ENCODE peak calls at places on chromosomes 16 and 17, in five cellular contexts. One of them, this sample, is unnamed. For H3K9me3, the result is how much of the 10 kb centered on the place peaks cover.

GRCh38 chr16:30122621-30123160 is 329 bp downstream of the MAPK3 start:
- DNase-seq in stomach: no peak
- DNase-seq in HepG2: no peak
- DNase-seq in uterus: no peak
- DNase-seq in endodermal cell: no peak
- DNase-seq in this sample: no peak

GRCh38 chr17:4499431-4500187 is 928 bp downstream of the SPNS2 start:
- DNase-seq in stomach: no peak
- DNase-seq in HepG2: no peak
- DNase-seq in uterus: no peak
- DNase-seq in endodermal cell: peak
- DNase-seq in this sample: no peak

GRCh38 chr17:73436966-73437365 is 125.2 kb upstream of the CDC42EP4 start:
- DNase-seq in stomach: no peak
- DNase-seq in HepG2: no peak
- DNase-seq in uterus: no peak
- DNase-seq in endodermal cell: no peak
- DNase-seq in this sample: no peak

GRCh38 chr16:11535494-11535893 is 51.2 kb downstream of the LITAF start:
- DNase-seq in stomach: no peak
- DNase-seq in HepG2: peak
- DNase-seq in uterus: no peak
- DNase-seq in endodermal cell: no peak
- DNase-seq in this sample: no peak

GRCh38 chr16:52964290-52964689 is 88.4 kb downstream of the CHD9NB start:
- DNase-seq in stomach: no peak
- DNase-seq in HepG2: no peak
- DNase-seq in uterus: no peak
- DNase-seq in endodermal cell: no peak
- DNase-seq in this sample: no peak

GRCh38 chr16:50368410-50369132 is at the start of gene BRD7:
- DNase-seq in stomach: peak
- DNase-seq in HepG2: peak
- DNase-seq in uterus: peak
- DNase-seq in endodermal cell: peak
- DNase-seq in this sample: no peak

GRCh38 chr17:73396429-73397277 is 84.9 kb upstream of the CDC42EP4 start:
- DNase-seq in stomach: no peak
- DNase-seq in HepG2: peak
- DNase-seq in uterus: no peak
- DNase-seq in endodermal cell: no peak
- DNase-seq in this sample: no peak

GRCh38 chr17:56160395-56160889 is 7.2 kb downstream of the ANKFN1 start:
- DNase-seq in stomach: no peak
- DNase-seq in HepG2: no peak
- DNase-seq in uterus: no peak
- DNase-seq in endodermal cell: no peak
- DNase-seq in this sample: no peak

GRCh38 chr17:49597928-49598655 is 22.4 kb downstream of the NXPH3 start:
- DNase-seq in stomach: no peak
- DNase-seq in HepG2: peak
- DNase-seq in uterus: no peak
- DNase-seq in endodermal cell: no peak
- DNase-seq in this sample: no peak

GRCh38 chr16:892536-893255 is 78.1 kb downstream of the LMF1 start:
- DNase-seq in stomach: no peak
- DNase-seq in HepG2: no peak
- DNase-seq in uterus: no peak
- DNase-seq in endodermal cell: peak
- DNase-seq in this sample: no peak

GRCh38 chr17:53628011-53628410 is 194.7 kb upstream of the KIF2B start:
- DNase-seq in stomach: no peak
- DNase-seq in HepG2: no peak
- DNase-seq in uterus: no peak
- DNase-seq in endodermal cell: no peak
- DNase-seq in this sample: no peak

GRCh38 chr17:40268141-40268712 is 19.5 kb upstream of the CDC6 start:
- DNase-seq in stomach: no peak
- DNase-seq in HepG2: peak
- DNase-seq in uterus: no peak
- DNase-seq in endodermal cell: no peak
- DNase-seq in this sample: no peak

GRCh38 chr16:66365588-66365987 is 903 bp upstream of the CDH5 start:
- DNase-seq in stomach: no peak
- DNase-seq in HepG2: no peak
- DNase-seq in uterus: peak
- DNase-seq in endodermal cell: peak
- DNase-seq in this sample: no peak

GRCh38 chr17:50844117-50844700 is 8.8 kb downstream of the WFIKKN2 start:
- DNase-seq in stomach: no peak
- DNase-seq in HepG2: peak
- DNase-seq in uterus: no peak
- DNase-seq in endodermal cell: peak
- DNase-seq in this sample: no peak

GRCh38 chr16:79286646-79287423 is 313.7 kb downstream of the MAF start:
- DNase-seq in stomach: peak
- DNase-seq in HepG2: no peak
- DNase-seq in uterus: peak
- DNase-seq in endodermal cell: peak
- DNase-seq in this sample: peak

GRCh38 chr16:13961099-13961811 is 41.3 kb downstream of the ERCC4 start:
- DNase-seq in stomach: no peak
- DNase-seq in HepG2: peak
- DNase-seq in uterus: no peak
- DNase-seq in endodermal cell: no peak
- DNase-seq in this sample: no peak

GRCh38 chr17:69672924-69673323 is 258.4 kb downstream of the MAP2K6 start:
- DNase-seq in stomach: no peak
- DNase-seq in HepG2: no peak
- DNase-seq in uterus: no peak
- DNase-seq in endodermal cell: no peak
- DNase-seq in this sample: no peak

GRCh38 chr17:37726248-37726647 is 18.6 kb downstream of the HNF1B start:
- DNase-seq in stomach: no peak
- DNase-seq in HepG2: no peak
- DNase-seq in uterus: no peak
- DNase-seq in endodermal cell: no peak
- DNase-seq in this sample: no peak

GRCh38 chr17:17940451-17940911 is 31.7 kb downstream of the TOM1L2 start:
- DNase-seq in stomach: no peak
- DNase-seq in HepG2: no peak
- DNase-seq in uterus: no peak
- DNase-seq in endodermal cell: no peak
- DNase-seq in this sample: no peak

GRCh38 chr17:16148596-16148995 is 66.7 kb downstream of the NCOR1 start:
- DNase-seq in stomach: no peak
- DNase-seq in HepG2: no peak
- DNase-seq in uterus: no peak
- DNase-seq in endodermal cell: no peak
- DNase-seq in this sample: no peak
- H3K9me3 ChIP-seq in stomach: under half
- H3K9me3 ChIP-seq in HepG2: under half
- H3K9me3 ChIP-seq in uterus: under half
- H3K9me3 ChIP-seq in endodermal cell: under half
- H3K9me3 ChIP-seq in this sample: under half

GRCh38 chr17:35217107-35217506 is 22.9 kb upstream of the SLC35G3 start:
- DNase-seq in stomach: no peak
- DNase-seq in HepG2: no peak
- DNase-seq in uterus: no peak
- DNase-seq in endodermal cell: no peak
- DNase-seq in this sample: no peak
- H3K9me3 ChIP-seq in stomach: under half
- H3K9me3 ChIP-seq in HepG2: under half
- H3K9me3 ChIP-seq in uterus: under half
- H3K9me3 ChIP-seq in endodermal cell: under half
- H3K9me3 ChIP-seq in this sample: under half

DNA sequence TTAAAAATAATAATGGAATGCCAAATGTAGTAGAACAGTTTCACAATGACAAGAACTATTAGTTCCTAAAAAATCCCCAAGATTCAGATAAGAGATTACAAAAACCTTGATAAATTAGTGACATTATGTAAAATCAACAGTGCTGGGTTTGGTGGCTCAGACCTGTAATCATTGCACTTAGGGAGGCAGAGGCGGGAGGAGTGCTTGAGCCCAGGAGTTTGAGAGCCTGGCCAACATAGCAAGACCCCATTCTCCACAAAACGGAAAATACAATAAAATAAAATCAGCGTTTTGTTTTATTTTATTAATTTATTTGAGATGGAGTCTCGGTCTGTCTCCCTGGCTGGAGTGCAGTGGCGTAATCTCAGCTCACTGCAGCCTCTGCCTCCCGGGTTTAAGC is 4.1 kb downstream of the CARD14 start:
- DNase-seq in stomach: no peak
- DNase-seq in HepG2: no peak
- DNase-seq in uterus: no peak
- DNase-seq in endodermal cell: no peak
- DNase-seq in this sample: no peak
- H3K9me3 ChIP-seq in stomach: under half
- H3K9me3 ChIP-seq in HepG2: under half
- H3K9me3 ChIP-seq in uterus: under half
- H3K9me3 ChIP-seq in endodermal cell: under half
- H3K9me3 ChIP-seq in this sample: under half

DNA sequence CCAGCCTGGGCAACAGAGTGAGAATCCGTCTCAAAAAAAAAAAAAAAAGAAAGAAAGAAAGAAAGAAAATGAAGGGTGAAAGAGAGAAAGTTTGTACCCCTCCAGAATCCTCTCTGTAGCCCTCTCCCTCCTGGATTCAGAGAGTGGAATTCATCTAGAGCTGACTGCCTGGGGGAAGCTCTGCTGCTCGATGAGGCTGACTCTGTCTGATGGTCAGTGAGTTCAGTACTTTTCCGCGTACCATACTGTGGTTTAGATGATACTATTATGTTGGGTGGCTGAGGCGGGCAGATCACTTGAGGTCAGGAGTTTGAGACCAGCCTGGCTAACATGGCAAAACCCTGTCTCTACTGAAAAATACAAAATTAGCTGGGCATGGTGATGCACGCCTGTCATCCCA is 14.8 kb downstream of the TMEM94 start:
- DNase-seq in stomach: no peak
- DNase-seq in HepG2: no peak
- DNase-seq in uterus: no peak
- DNase-seq in endodermal cell: no peak
- DNase-seq in this sample: no peak
- H3K9me3 ChIP-seq in stomach: under half
- H3K9me3 ChIP-seq in HepG2: under half
- H3K9me3 ChIP-seq in uterus: under half
- H3K9me3 ChIP-seq in endodermal cell: under half
- H3K9me3 ChIP-seq in this sample: under half

GRCh38 chr17:22142091-22142490 is 449.8 kb downstream of the KCNJ18 start:
- DNase-seq in stomach: no peak
- DNase-seq in HepG2: no peak
- DNase-seq in uterus: no peak
- DNase-seq in endodermal cell: no peak
- DNase-seq in this sample: no peak
- H3K9me3 ChIP-seq in stomach: under half
- H3K9me3 ChIP-seq in HepG2: half or more
- H3K9me3 ChIP-seq in uterus: under half
- H3K9me3 ChIP-seq in endodermal cell: half or more
- H3K9me3 ChIP-seq in this sample: under half

DNA sequence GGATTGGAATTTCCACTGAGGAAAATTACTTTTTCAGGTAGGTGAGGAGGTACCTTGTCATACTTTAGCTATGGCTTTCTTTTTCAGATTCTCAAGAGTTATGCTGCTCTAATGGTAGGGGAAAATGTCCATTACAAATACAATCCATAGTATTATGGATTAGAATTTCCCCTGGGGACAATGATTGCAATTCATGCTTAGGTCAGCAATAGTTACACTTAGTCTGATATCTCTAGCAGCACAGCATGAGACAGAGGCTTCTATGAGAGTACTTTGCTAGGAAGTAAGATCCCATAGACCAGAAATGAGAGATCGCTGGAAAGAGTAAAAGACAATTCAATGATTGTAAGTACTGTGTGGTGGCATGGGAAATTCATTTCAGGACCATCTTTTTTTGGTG is 949.5 kb upstream of the CDH8 start:
- DNase-seq in stomach: no peak
- DNase-seq in HepG2: no peak
- DNase-seq in uterus: no peak
- DNase-seq in endodermal cell: no peak
- DNase-seq in this sample: no peak
- H3K9me3 ChIP-seq in stomach: under half
- H3K9me3 ChIP-seq in HepG2: under half
- H3K9me3 ChIP-seq in uterus: under half
- H3K9me3 ChIP-seq in endodermal cell: under half
- H3K9me3 ChIP-seq in this sample: under half

GRCh38 chr16:35146723-35147458 is 1687.5 kb downstream of the TP53TG3F start:
- DNase-seq in stomach: no peak
- DNase-seq in HepG2: no peak
- DNase-seq in uterus: no peak
- DNase-seq in endodermal cell: no peak
- DNase-seq in this sample: no peak
- H3K9me3 ChIP-seq in stomach: under half
- H3K9me3 ChIP-seq in HepG2: half or more
- H3K9me3 ChIP-seq in uterus: under half
- H3K9me3 ChIP-seq in endodermal cell: half or more
- H3K9me3 ChIP-seq in this sample: half or more